ENCODE peak calls at places on chromosome 19, in seven cellular contexts. O is CD8-positive, alpha-beta memory T cell; H is ascending aorta; L is heart right ventricle; Y is aorta; I is spleen; E is pancreas. A is an unnamed sample. For H3K4me1, the result is how much of the 10 kb centered on the place peaks cover.

GRCh38 chr19:3572855-3573161 is at the start of gene HMG20B:
- DNase-seq in O (no peak), H (no peak), L (no peak), Y (no peak), I (no peak), E (no peak), A (no peak)

GRCh38 chr19:38878575-38879399 is 712 bp upstream of the RINL start:
- DNase-seq in O (no peak), H (no peak), L (no peak), Y (no peak), I (peak), E (no peak), A (no peak)

GRCh38 chr19:32802840-32803239 is 66.7 kb downstream of the SLC7A9 start:
- DNase-seq in O (no peak), H (no peak), L (no peak), Y (no peak), I (peak), E (no peak), A (no peak)

GRCh38 chr19:39157997-39158389 is 32.4 kb downstream of the PAK4 start:
- DNase-seq in O (no peak), H (no peak), L (no peak), Y (no peak), I (no peak), E (no peak), A (no peak)

GRCh38 chr19:42455621-42456081 is 12.9 kb upstream of the CXCL17 start:
- DNase-seq in O (no peak), H (no peak), L (no peak), Y (no peak), I (no peak), E (no peak), A (no peak)

GRCh38 chr19:45090034-45090433 is 2.9 kb upstream of the PPP1R37 start:
- DNase-seq in O (no peak), H (no peak), L (no peak), Y (no peak), I (peak), E (no peak), A (no peak)

GRCh38 chr19:3658004-3658822 is 31.6 kb upstream of the CACTIN start:
- DNase-seq in O (no peak), H (no peak), L (no peak), Y (no peak), I (no peak), E (peak), A (peak)

GRCh38 chr19:10238172-10238783 is 7.1 kb upstream of the S1PR2 start:
- DNase-seq in O (no peak), H (no peak), L (peak), Y (no peak), I (no peak), E (no peak), A (peak)

GRCh38 chr19:49677232-49677881 is at the start of gene PRMT1:
- DNase-seq in O (peak), H (no peak), L (no peak), Y (peak), I (peak), E (peak), A (no peak)

GRCh38 chr19:42386974-42387707 is 3.0 kb downstream of the CNFN start:
- DNase-seq in O (peak), H (peak), L (peak), Y (no peak), I (peak), E (peak), A (peak)

GRCh38 chr19:10118960-10119359 is 739 bp downstream of the EIF3G start:
- DNase-seq in O (no peak), H (no peak), L (no peak), Y (no peak), I (peak), E (no peak), A (no peak)

GRCh38 chr19:31114585-31114984 is 234.7 kb downstream of the TSHZ3 start:
- DNase-seq in O (no peak), H (no peak), L (no peak), Y (no peak), I (no peak), E (no peak), A (no peak)

GRCh38 chr19:6198896-6199239 is 63.4 kb downstream of the ACSBG2 start:
- DNase-seq in O (no peak), H (no peak), L (no peak), Y (no peak), I (no peak), E (no peak), A (no peak)

GRCh38 chr19:6753178-6754031 is 13.8 kb downstream of the SH2D3A start:
- DNase-seq in O (peak), H (peak), L (peak), Y (peak), I (peak), E (peak), A (peak)

GRCh38 chr19:52139291-52140076 is at the start of gene ZNF616:
- DNase-seq in O (peak), H (peak), L (peak), Y (peak), I (peak), E (peak), A (peak)

GRCh38 chr19:29383696-29384095 is 142.1 kb upstream of the VSTM2B start:
- DNase-seq in O (no peak), H (peak), L (no peak), Y (peak), I (peak), E (no peak), A (no peak)

GRCh38 chr19:49458567-49458903 is 5.5 kb downstream of the ALDH16A1 start:
- DNase-seq in O (no peak), H (no peak), L (no peak), Y (no peak), I (no peak), E (no peak), A (no peak)

GRCh38 chr19:10568444-10568825 is 344 bp downstream of the CDKN2D start:
- DNase-seq in O (no peak), H (no peak), L (peak), Y (no peak), I (no peak), E (peak), A (no peak)

GRCh38 chr19:958967-959685 is 25.0 kb upstream of the WDR18 start:
- DNase-seq in O (no peak), H (no peak), L (no peak), Y (no peak), I (no peak), E (no peak), A (no peak)

GRCh38 chr19:46944123-46944718 is 75.4 kb upstream of the NPAS1 start:
- DNase-seq in O (no peak), H (no peak), L (no peak), Y (peak), I (no peak), E (no peak), A (no peak)

GRCh38 chr19:402786-403185 is 6.2 kb downstream of the C2CD4C start:
- DNase-seq in O (no peak), H (no peak), L (no peak), Y (no peak), I (no peak), E (no peak), A (no peak)

GRCh38 chr19:45455707-45456499 is 11.9 kb upstream of the FOSB start:
- DNase-seq in O (peak), H (peak), L (peak), Y (peak), I (peak), E (peak), A (peak)

GRCh38 chr19:28396259-28396940 is 816.6 kb downstream of the UQCRFS1 start:
- DNase-seq in O (no peak), H (no peak), L (no peak), Y (no peak), I (peak), E (no peak), A (no peak)

GRCh38 chr19:11848594-11849263 is at the start of gene ZNF439:
- DNase-seq in O (peak), H (peak), L (peak), Y (peak), I (peak), E (peak), A (peak)

GRCh38 chr19:55605637-55606470 is at the start of gene ZNF865:
- DNase-seq in O (peak), H (peak), L (peak), Y (peak), I (peak), E (peak), A (peak)

GRCh38 chr19:6963937-6964336 is 57.3 kb downstream of the MBD3L2B start:
- DNase-seq in O (peak), H (no peak), L (no peak), Y (no peak), I (no peak), E (no peak), A (no peak)

GRCh38 chr19:44745386-44745831 is 3.1 kb upstream of the BCL3 start:
- DNase-seq in O (no peak), H (peak), L (peak), Y (peak), I (peak), E (peak), A (peak)

GRCh38 chr19:12777217-12778019 is 2.1 kb upstream of the HOOK2 start:
- DNase-seq in O (peak), H (peak), L (peak), Y (peak), I (peak), E (peak), A (peak)

GRCh38 chr19:46875234-46875633 is 14.4 kb downstream of the ARHGAP35 start:
- DNase-seq in O (no peak), H (no peak), L (no peak), Y (no peak), I (no peak), E (no peak), A (no peak)

GRCh38 chr19:50838239-50838638 is 4.9 kb upstream of the KLK15 start:
- DNase-seq in O (no peak), H (no peak), L (no peak), Y (no peak), I (no peak), E (no peak), A (no peak)

GRCh38 chr19:35155441-35155840 is 906 bp downstream of the FXYD5 start:
- DNase-seq in O (peak), H (no peak), L (no peak), Y (no peak), I (no peak), E (no peak), A (no peak)

GRCh38 chr19:35156673-35157014 is 2.1 kb downstream of the FXYD5 start:
- DNase-seq in O (no peak), H (no peak), L (no peak), Y (no peak), I (no peak), E (no peak), A (no peak)

GRCh38 chr19:35153701-35154534 is 617 bp upstream of the FXYD5 start:
- DNase-seq in O (peak), H (no peak), L (no peak), Y (no peak), I (peak), E (no peak), A (no peak)

GRCh38 chr19:35155981-35156672 is 1.6 kb downstream of the FXYD5 start:
- DNase-seq in O (no peak), H (no peak), L (no peak), Y (no peak), I (no peak), E (no peak), A (no peak)

GRCh38 chr19:35154535-35155406 is at the start of gene FXYD5:
- DNase-seq in O (peak), H (peak), L (peak), Y (peak), I (peak), E (peak), A (peak)
- H3K27ac ChIP-seq in O (peak), H (peak), L (peak), Y (peak), I (peak), E (no peak), A (peak)

DNA sequence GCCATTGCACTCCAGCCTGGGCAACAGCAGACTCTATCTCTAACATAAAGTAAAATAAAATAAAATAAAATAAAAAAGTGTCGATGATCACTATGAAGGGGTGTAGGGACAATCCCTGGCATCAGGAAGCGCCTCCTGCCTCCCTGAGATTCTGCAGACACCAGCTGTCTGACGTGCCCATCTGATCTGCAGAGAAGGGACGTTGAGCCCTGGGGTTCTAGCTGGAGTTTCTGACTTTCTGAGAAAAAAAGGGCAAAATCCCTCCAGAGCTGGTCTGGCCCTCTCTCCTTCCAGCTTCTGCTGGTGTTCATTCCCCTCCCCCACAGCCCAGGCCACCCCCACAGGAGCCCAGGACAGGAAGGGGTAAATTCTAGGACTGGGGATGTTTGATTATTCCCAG is 2.4 kb upstream of the ADGRE5 start:
- DNase-seq in O (no peak), H (no peak), L (no peak), Y (no peak), I (no peak), E (no peak), A (no peak)
- H3K4me1 ChIP-seq in O (under half), H (under half), L (half or more), Y (under half), I (half or more), E (under half), A (half or more)

DNA sequence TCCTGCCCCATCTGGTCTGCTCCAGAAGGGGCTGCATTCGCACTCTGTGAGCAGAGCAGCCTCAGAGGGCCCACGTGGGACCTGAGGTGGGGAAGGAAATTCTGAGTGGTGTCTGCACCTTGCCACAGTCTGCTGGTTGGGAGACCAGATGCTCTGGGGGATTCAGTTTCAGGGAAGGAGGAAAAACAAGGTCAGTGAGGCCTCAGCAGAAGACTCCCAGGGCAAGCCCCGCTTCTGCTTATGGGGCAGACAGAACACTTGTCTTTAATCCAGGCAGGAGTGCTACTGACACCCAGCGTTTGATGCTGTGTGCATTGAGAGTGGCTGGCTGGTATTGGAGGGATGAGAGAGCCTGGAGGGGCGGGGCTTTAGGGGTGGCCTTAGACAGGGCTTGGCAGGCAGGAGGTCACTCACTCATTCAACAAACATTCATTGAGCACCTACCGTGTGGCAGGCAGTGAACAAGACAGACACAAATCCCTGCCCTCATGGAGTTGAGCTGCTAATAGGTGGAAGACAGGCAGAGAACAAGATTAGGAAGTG is 4.9 kb upstream of the CLEC17A start:
- DNase-seq in O (no peak), H (no peak), L (no peak), Y (no peak), I (no peak), E (no peak), A (no peak)
- H3K27ac ChIP-seq in O (no peak), H (no peak), L (no peak), Y (no peak), I (peak), E (no peak), A (no peak)

GRCh38 chr19:13834308-13834790 is 39.1 kb downstream of the ZSWIM4 start:
- DNase-seq in O (no peak), H (peak), L (no peak), Y (peak), I (no peak), E (no peak), A (no peak)
- H3K4me1 ChIP-seq in O (half or more), H (under half), L (half or more), Y (under half), I (half or more), E (under half), A (half or more)